ENCODE peak calls at places on chromosomes 3 and 15, in six cellular contexts. N is keratinocyte; W is neural progenitor cell; V is CD8-positive, alpha-beta memory T cell; H is CD8-positive, alpha-beta T cell; M is fibroblast of lung. P is an unnamed sample.

GRCh38 chr15:66897971-66898370 is 167.4 kb upstream of the SMAD3 start:
- DNase-seq in N (no peak), H (no peak), W (no peak), V (no peak), M (no peak), P (no peak)

GRCh38 chr15:78841891-78842290 is 30.6 kb upstream of the ADAMTS7 start:
- DNase-seq in M (no peak), W (no peak), H (no peak), V (no peak), N (no peak), P (no peak)

GRCh38 chr15:101137312-101137940 is 114.4 kb downstream of the CHSY1 start:
- DNase-seq in H (no peak), N (no peak), M (no peak), W (no peak), V (no peak), P (no peak)

GRCh38 chr3:58564456-58565160 is 12.6 kb downstream of the FAM107A start:
- DNase-seq in N (no peak), W (no peak), M (peak; percentile 57), H (no peak), V (no peak), P (no peak)

GRCh38 chr3:194205675-194206133 is 69.8 kb downstream of the HES1 start:
- DNase-seq in W (no peak), N (no peak), H (no peak), M (no peak), V (no peak), P (peak; percentile 47)

GRCh38 chr15:100862162-100862561 is 17.5 kb upstream of the ALDH1A3 start:
- DNase-seq in W (no peak), H (no peak), M (no peak), V (no peak), N (no peak), P (no peak)

GRCh38 chr3:98323425-98323824 is 30.2 kb upstream of the OR5K4 start:
- DNase-seq in V (no peak), N (no peak), M (no peak), H (no peak), W (no peak), P (no peak)

GRCh38 chr15:51736646-51737537 is 563 bp downstream of the LYSMD2 start:
- DNase-seq in M (peak; percentile 12), H (peak; percentile 76), N (no peak), V (peak; percentile 54), W (peak; percentile 55), P (peak; percentile 53)

GRCh38 chr3:71010731-71011455 is 572.6 kb downstream of the FOXP1 start:
- DNase-seq in M (no peak), W (no peak), H (no peak), V (no peak), N (no peak), P (peak; percentile 76)

GRCh38 chr3:128497305-128498126 is 4.5 kb upstream of the GATA2 start:
- DNase-seq in M (no peak), V (peak; percentile 45), H (peak; percentile 83), N (no peak), W (peak; percentile 90), P (peak; percentile 72)

GRCh38 chr3:49015072-49015471 is 3.3 kb downstream of the DALRD3 start:
- DNase-seq in H (no peak), N (no peak), M (no peak), W (no peak), V (no peak), P (no peak)

GRCh38 chr3:149388714-149389417 is 11.4 kb upstream of the TM4SF1 start:
- DNase-seq in V (no peak), W (no peak), M (no peak), N (no peak), H (no peak), P (no peak)

GRCh38 chr3:7506606-7507180 is 645.8 kb downstream of the GRM7 start:
- DNase-seq in V (no peak), H (no peak), N (no peak), M (no peak), W (no peak), P (no peak)

GRCh38 chr15:59963322-59963721 is 40.8 kb upstream of the FOXB1 start:
- DNase-seq in N (no peak), W (no peak), H (no peak), V (no peak), M (no peak), P (no peak)
- H3K9me3 ChIP-seq in N (no peaks in the 10 kb centered on the region), W (peaks cover 4% of the 10 kb centered on the region), H (peaks cover 4% of the 10 kb centered on the region), V (peaks cover 5% of the 10 kb centered on the region), M (no peaks in the 10 kb centered on the region), P (peaks cover 6% of the 10 kb centered on the region)

DNA sequence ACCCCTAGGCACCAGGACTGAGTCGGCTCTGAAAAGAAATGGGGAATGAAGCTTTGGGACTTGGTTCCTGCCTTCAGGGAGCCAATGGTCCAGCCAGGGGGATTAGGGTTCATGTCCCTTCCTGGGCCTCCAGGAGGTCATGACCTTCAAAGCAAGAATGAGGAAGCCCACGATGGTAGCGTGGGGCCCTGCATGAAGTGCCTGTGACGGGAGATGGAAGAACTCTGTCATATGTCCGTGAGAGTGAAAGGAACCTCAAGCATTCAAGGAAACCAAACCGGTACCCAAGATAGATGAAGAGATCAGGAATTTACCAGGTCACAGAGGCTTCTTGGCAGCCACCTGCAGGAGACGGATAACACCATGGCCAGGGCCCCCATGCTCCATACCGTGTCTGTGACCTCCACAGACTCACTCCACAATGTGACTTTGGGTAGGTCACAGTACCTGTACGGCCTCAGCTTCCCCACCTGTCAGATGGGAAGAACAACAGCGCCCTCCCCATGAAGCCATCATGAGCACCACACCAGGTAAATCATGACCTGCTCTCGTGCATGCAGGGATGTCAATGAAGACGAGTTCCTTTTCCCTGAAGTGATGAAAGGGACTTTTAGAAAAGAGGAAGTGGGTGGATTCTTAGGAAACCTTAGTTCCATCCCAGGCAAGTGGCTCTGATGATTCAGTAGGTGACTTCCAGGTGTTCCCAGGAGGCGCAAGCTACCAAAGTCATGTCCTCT is 23.3 kb upstream of the CYP11A1 start:
- DNase-seq in V (no peak), W (no peak), M (no peak), N (no peak), H (no peak), P (no peak)
- H3K27ac ChIP-seq in V (peak overlapping the region; percentile 81), W (no peak overlapping the region), M (no peak overlapping the region), N (no peak overlapping the region), H (no peak overlapping the region), P (no peak overlapping the region)

GRCh38 chr3:171953300-171954022 is 85.9 kb upstream of the FNDC3B start:
- DNase-seq in V (no peak), W (peak; percentile 31), N (no peak), H (no peak), M (no peak), P (no peak)
- H3K9me3 ChIP-seq in V (no peaks in the 10 kb centered on the region), W (no peaks in the 10 kb centered on the region), N (no peaks in the 10 kb centered on the region), H (no peaks in the 10 kb centered on the region), M (no peaks in the 10 kb centered on the region), P (no peaks in the 10 kb centered on the region)

DNA sequence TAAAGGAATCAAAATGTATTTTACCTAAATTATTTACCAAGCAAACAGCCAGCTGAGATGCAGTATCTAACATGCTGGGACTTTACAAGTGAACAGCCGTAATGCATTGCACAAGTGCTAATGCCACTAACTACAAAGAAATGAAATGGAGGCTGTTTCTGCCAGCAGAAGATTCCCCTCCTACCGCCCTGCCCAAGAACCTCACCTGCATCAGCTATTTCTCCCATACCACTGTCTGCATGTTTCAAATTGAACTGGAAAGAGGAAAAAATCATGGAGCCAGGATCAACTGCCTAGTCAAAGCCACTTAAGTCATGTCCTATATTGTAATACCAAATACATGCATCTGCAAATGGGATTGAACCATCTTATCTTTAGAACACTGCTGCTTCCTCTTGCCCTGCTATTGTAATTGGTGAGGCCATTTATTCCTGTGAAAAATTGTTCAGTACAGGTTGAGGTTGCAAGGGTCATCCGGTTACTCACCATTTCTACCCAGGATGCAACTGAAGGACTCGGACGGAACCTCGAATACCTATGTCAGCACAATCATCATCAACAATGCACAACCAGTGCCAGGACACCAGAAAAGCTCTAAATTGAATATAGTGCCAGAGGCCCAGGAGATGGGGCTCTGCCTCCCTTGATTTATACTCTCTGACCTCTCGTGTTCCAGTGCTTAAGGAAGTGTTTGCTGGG is 27.5 kb downstream of the ANXA2 start:
- DNase-seq in N (no peak), H (no peak), M (no peak), W (no peak), V (no peak), P (no peak)
- H3K27ac ChIP-seq in N (peak overlapping the region; percentile 91), H (no peak overlapping the region), M (peak overlapping the region; percentile 93), W (no peak overlapping the region), V (no peak overlapping the region), P (no peak overlapping the region)

DNA sequence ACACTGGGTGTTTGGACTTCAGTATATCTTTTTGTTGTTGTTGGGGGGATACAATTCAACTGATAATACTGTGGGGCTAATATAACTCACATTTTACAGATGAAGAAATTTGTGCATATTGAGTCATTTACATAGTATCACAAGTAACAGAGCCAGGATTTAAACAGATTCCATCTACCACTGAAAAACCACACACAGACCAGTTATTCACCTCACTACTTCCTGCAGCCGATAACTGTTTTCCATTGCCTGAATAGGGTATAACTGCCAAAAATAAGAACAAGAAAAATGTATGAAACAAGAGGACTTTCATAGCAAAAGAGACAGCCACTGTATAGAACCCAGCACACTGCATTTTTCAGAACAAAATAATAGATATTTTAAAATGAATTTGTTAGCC is 215.8 kb upstream of the CNTN6 start:
- DNase-seq in N (no peak), H (no peak), M (no peak), V (no peak), W (no peak), P (no peak)
- H3K9me3 ChIP-seq in N (no peaks in the 10 kb centered on the region), H (no peaks in the 10 kb centered on the region), M (no peaks in the 10 kb centered on the region), V (no peaks in the 10 kb centered on the region), W (no peaks in the 10 kb centered on the region), P (no peaks in the 10 kb centered on the region)

GRCh38 chr3:4406746-4407568 is 60.1 kb downstream of the SUMF1 start:
- DNase-seq in W (no peak), H (no peak), V (no peak), N (no peak), M (no peak), P (no peak)
- H3K27ac ChIP-seq in W (no peak overlapping the region), H (no peak overlapping the region), V (no peak overlapping the region), N (no peak overlapping the region), M (no peak overlapping the region), P (no peak overlapping the region)

GRCh38 chr15:27855137-27855536 is 244.0 kb downstream of the OCA2 start:
- DNase-seq in N (no peak), W (no peak), V (no peak), H (no peak), M (no peak), P (no peak)
- H3K9me3 ChIP-seq in N (no peaks in the 10 kb centered on the region), W (peaks cover 9% of the 10 kb centered on the region), V (no peaks in the 10 kb centered on the region), H (no peaks in the 10 kb centered on the region), M (no peaks in the 10 kb centered on the region), P (no peaks in the 10 kb centered on the region)

GRCh38 chr3:178512627-178513026 is 23.6 kb upstream of the KCNMB2 start:
- DNase-seq in V (no peak), M (no peak), N (no peak), H (no peak), W (no peak), P (no peak)
- H3K27ac ChIP-seq in V (no peak overlapping the region), M (no peak overlapping the region), N (no peak overlapping the region), H (no peak overlapping the region), W (no peak overlapping the region), P (no peak overlapping the region)

GRCh38 chr15:26648676-26649075 is 124.2 kb downstream of the GABRB3 start:
- DNase-seq in N (no peak), V (no peak), H (no peak), M (no peak), W (no peak), P (no peak)
- H3K9me3 ChIP-seq in N (peaks cover 11% of the 10 kb centered on the region), V (no peaks in the 10 kb centered on the region), H (peaks cover 4% of the 10 kb centered on the region), M (no peaks in the 10 kb centered on the region), W (no peaks in the 10 kb centered on the region), P (no peaks in the 10 kb centered on the region)

P was measured in naive thymus-derived CD4-positive, alpha-beta T cell.